ENCODE peak calls at places on chromosomes 12 and 14, in five cellular contexts. One of them, this sample, is unnamed. For H3K9me3 and H3K4me1, the result is how much of the 10 kb centered on the place peaks cover.

GRCh38 chr12:111901182-111901581 is 59.2 kb downstream of the MAPKAPK5 start:
- DNase-seq in tibial artery: no peak
- DNase-seq in left ventricle myocardium inferior: no peak
- DNase-seq in keratinocyte: no peak
- DNase-seq in kidney: no peak
- DNase-seq in this sample: no peak

GRCh38 chr12:119710374-119710773 is 42.4 kb downstream of the PRKAB1 start:
- DNase-seq in left ventricle myocardium inferior: no peak
- DNase-seq in kidney: peak
- DNase-seq in tibial artery: no peak
- DNase-seq in keratinocyte: no peak
- DNase-seq in this sample: no peak

GRCh38 chr12:64466178-64466577 is 14.3 kb downstream of the TBK1 start:
- DNase-seq in tibial artery: no peak
- DNase-seq in keratinocyte: no peak
- DNase-seq in kidney: no peak
- DNase-seq in left ventricle myocardium inferior: no peak
- DNase-seq in this sample: no peak

GRCh38 chr12:16555630-16556029 is 50.3 kb downstream of the LMO3 start:
- DNase-seq in keratinocyte: no peak
- DNase-seq in left ventricle myocardium inferior: no peak
- DNase-seq in tibial artery: no peak
- DNase-seq in kidney: no peak
- DNase-seq in this sample: no peak

GRCh38 chr12:49200882-49201594 is 12.2 kb upstream of the TUBA1A start:
- DNase-seq in kidney: no peak
- DNase-seq in keratinocyte: no peak
- DNase-seq in tibial artery: no peak
- DNase-seq in left ventricle myocardium inferior: no peak
- DNase-seq in this sample: no peak

GRCh38 chr12:15527201-15527782 is 205.0 kb downstream of the PTPRO start:
- DNase-seq in keratinocyte: no peak
- DNase-seq in left ventricle myocardium inferior: peak
- DNase-seq in kidney: no peak
- DNase-seq in tibial artery: peak
- DNase-seq in this sample: peak

GRCh38 chr14:104665663-104666522 is 23.5 kb upstream of the INF2 start:
- DNase-seq in kidney: peak
- DNase-seq in left ventricle myocardium inferior: peak
- DNase-seq in keratinocyte: no peak
- DNase-seq in tibial artery: no peak
- DNase-seq in this sample: peak

GRCh38 chr12:117408161-117408791 is 46.9 kb upstream of the NOS1 start:
- DNase-seq in left ventricle myocardium inferior: no peak
- DNase-seq in tibial artery: peak
- DNase-seq in keratinocyte: no peak
- DNase-seq in kidney: peak
- DNase-seq in this sample: peak

GRCh38 chr14:42163136-42163535 is 556.5 kb downstream of the LRFN5 start:
- DNase-seq in tibial artery: no peak
- DNase-seq in left ventricle myocardium inferior: no peak
- DNase-seq in keratinocyte: no peak
- DNase-seq in kidney: no peak
- DNase-seq in this sample: no peak

GRCh38 chr14:67851785-67852410 is 32.3 kb downstream of the RAD51B start:
- DNase-seq in keratinocyte: no peak
- DNase-seq in left ventricle myocardium inferior: no peak
- DNase-seq in tibial artery: no peak
- DNase-seq in kidney: no peak
- DNase-seq in this sample: peak

GRCh38 chr14:93932642-93933041 is 5.5 kb downstream of the FAM181A start:
- DNase-seq in left ventricle myocardium inferior: no peak
- DNase-seq in kidney: peak
- DNase-seq in keratinocyte: no peak
- DNase-seq in tibial artery: no peak
- DNase-seq in this sample: no peak

GRCh38 chr14:33812181-33812580 is 138.7 kb downstream of the EGLN3 start:
- DNase-seq in kidney: no peak
- DNase-seq in keratinocyte: no peak
- DNase-seq in tibial artery: no peak
- DNase-seq in left ventricle myocardium inferior: no peak
- DNase-seq in this sample: no peak

GRCh38 chr12:114674201-114675047 is 9.6 kb downstream of the TBX3 start:
- DNase-seq in keratinocyte: no peak
- DNase-seq in tibial artery: no peak
- DNase-seq in left ventricle myocardium inferior: no peak
- DNase-seq in kidney: no peak
- DNase-seq in this sample: no peak

GRCh38 chr14:22420598-22421186 is 168.3 kb downstream of the DAD1 start:
- DNase-seq in tibial artery: no peak
- DNase-seq in keratinocyte: no peak
- DNase-seq in kidney: no peak
- DNase-seq in left ventricle myocardium inferior: no peak
- DNase-seq in this sample: no peak

GRCh38 chr14:65229431-65230286 is 127.3 kb upstream of the MAX start:
- DNase-seq in tibial artery: no peak
- DNase-seq in kidney: no peak
- DNase-seq in left ventricle myocardium inferior: peak
- DNase-seq in keratinocyte: no peak
- DNase-seq in this sample: peak

GRCh38 chr12:123038486-123038885 is 58.0 kb downstream of the ARL6IP4 start:
- DNase-seq in kidney: peak
- DNase-seq in left ventricle myocardium inferior: no peak
- DNase-seq in tibial artery: no peak
- DNase-seq in keratinocyte: no peak
- DNase-seq in this sample: no peak

GRCh38 chr12:100138048-100138907 is 4.4 kb downstream of the BLTP3B start:
- DNase-seq in kidney: no peak
- DNase-seq in left ventricle myocardium inferior: no peak
- DNase-seq in tibial artery: no peak
- DNase-seq in keratinocyte: no peak
- DNase-seq in this sample: no peak

GRCh38 chr12:62632521-62632920 is 165.9 kb downstream of the MON2 start:
- DNase-seq in tibial artery: peak
- DNase-seq in keratinocyte: no peak
- DNase-seq in kidney: peak
- DNase-seq in left ventricle myocardium inferior: peak
- DNase-seq in this sample: peak

GRCh38 chr12:7905071-7905470 is 30.9 kb downstream of the SLC2A3 start:
- DNase-seq in keratinocyte: no peak
- DNase-seq in kidney: no peak
- DNase-seq in tibial artery: no peak
- DNase-seq in left ventricle myocardium inferior: no peak
- DNase-seq in this sample: no peak

GRCh38 chr12:55037349-55037748 is 17.6 kb downstream of the NEUROD4 start:
- DNase-seq in kidney: no peak
- DNase-seq in tibial artery: no peak
- DNase-seq in keratinocyte: no peak
- DNase-seq in left ventricle myocardium inferior: no peak
- DNase-seq in this sample: no peak

GRCh38 chr12:97275261-97276197 is 187.1 kb upstream of the RMST start:
- DNase-seq in keratinocyte: no peak
- DNase-seq in left ventricle myocardium inferior: no peak
- DNase-seq in tibial artery: no peak
- DNase-seq in kidney: peak
- DNase-seq in this sample: no peak

GRCh38 chr14:64825498-64825897 is 54.2 kb downstream of the SPTB start:
- DNase-seq in left ventricle myocardium inferior: no peak
- DNase-seq in tibial artery: no peak
- DNase-seq in kidney: no peak
- DNase-seq in keratinocyte: no peak
- DNase-seq in this sample: no peak

GRCh38 chr14:95463173-95463901 is 53.1 kb downstream of the SYNE3 start:
- DNase-seq in tibial artery: no peak
- DNase-seq in kidney: peak
- DNase-seq in left ventricle myocardium inferior: no peak
- DNase-seq in keratinocyte: no peak
- DNase-seq in this sample: peak

GRCh38 chr14:71166434-71166833 is 259.2 kb downstream of the PCNX1 start:
- DNase-seq in keratinocyte: no peak
- DNase-seq in left ventricle myocardium inferior: no peak
- DNase-seq in kidney: no peak
- DNase-seq in tibial artery: no peak
- DNase-seq in this sample: no peak

GRCh38 chr12:15356831-15357456 is 34.6 kb downstream of the PTPRO start:
- DNase-seq in tibial artery: no peak
- DNase-seq in keratinocyte: no peak
- DNase-seq in left ventricle myocardium inferior: no peak
- DNase-seq in kidney: no peak
- DNase-seq in this sample: no peak

GRCh38 chr12:15472036-15472435 is 149.7 kb downstream of the PTPRO start:
- DNase-seq in tibial artery: no peak
- DNase-seq in keratinocyte: peak
- DNase-seq in kidney: no peak
- DNase-seq in left ventricle myocardium inferior: no peak
- DNase-seq in this sample: no peak

GRCh38 chr14:69298131-69299071 is 38.4 kb downstream of the GALNT16 start:
- DNase-seq in tibial artery: no peak
- DNase-seq in left ventricle myocardium inferior: no peak
- DNase-seq in keratinocyte: no peak
- DNase-seq in kidney: peak
- DNase-seq in this sample: peak

GRCh38 chr12:105317453-105317852 is 13.0 kb upstream of the C12orf75 start:
- DNase-seq in keratinocyte: no peak
- DNase-seq in left ventricle myocardium inferior: no peak
- DNase-seq in kidney: no peak
- DNase-seq in tibial artery: no peak
- DNase-seq in this sample: no peak

GRCh38 chr12:111322336-111323250 is 46.3 kb downstream of the PHETA1 start:
- DNase-seq in tibial artery: no peak
- DNase-seq in keratinocyte: no peak
- DNase-seq in left ventricle myocardium inferior: peak
- DNase-seq in kidney: peak
- DNase-seq in this sample: no peak

GRCh38 chr12:95694148-95694547 is 96.4 kb downstream of the NTN4 start:
- DNase-seq in left ventricle myocardium inferior: peak
- DNase-seq in tibial artery: no peak
- DNase-seq in keratinocyte: no peak
- DNase-seq in kidney: no peak
- DNase-seq in this sample: peak

GRCh38 chr12:12881495-12881894 is 9.9 kb upstream of the GPRC5A start:
- DNase-seq in left ventricle myocardium inferior: no peak
- DNase-seq in tibial artery: no peak
- DNase-seq in keratinocyte: no peak
- DNase-seq in kidney: no peak
- DNase-seq in this sample: no peak

GRCh38 chr12:86669010-86669409 is 412.8 kb upstream of the MGAT4C start:
- DNase-seq in tibial artery: no peak
- DNase-seq in left ventricle myocardium inferior: no peak
- DNase-seq in keratinocyte: peak
- DNase-seq in kidney: peak
- DNase-seq in this sample: no peak
- H3K27ac ChIP-seq in tibial artery: no peak
- H3K27ac ChIP-seq in left ventricle myocardium inferior: no peak
- H3K27ac ChIP-seq in keratinocyte: peak
- H3K27ac ChIP-seq in kidney: no peak
- H3K27ac ChIP-seq in this sample: no peak

GRCh38 chr14:91361236-91361811 is 56.3 kb downstream of the CCDC88C start:
- DNase-seq in keratinocyte: no peak
- DNase-seq in kidney: peak
- DNase-seq in tibial artery: no peak
- DNase-seq in left ventricle myocardium inferior: no peak
- DNase-seq in this sample: no peak

GRCh38 chr14:91358654-91359210 is 58.9 kb downstream of the CCDC88C start:
- DNase-seq in kidney: peak
- DNase-seq in keratinocyte: no peak
- DNase-seq in tibial artery: no peak
- DNase-seq in left ventricle myocardium inferior: no peak
- DNase-seq in this sample: peak

GRCh38 chr14:91357731-91358319 is 59.8 kb downstream of the CCDC88C start:
- DNase-seq in tibial artery: no peak
- DNase-seq in keratinocyte: no peak
- DNase-seq in kidney: peak
- DNase-seq in left ventricle myocardium inferior: no peak
- DNase-seq in this sample: no peak

GRCh38 chr14:91363776-91364523 is 53.7 kb downstream of the CCDC88C start:
- DNase-seq in tibial artery: no peak
- DNase-seq in left ventricle myocardium inferior: no peak
- DNase-seq in kidney: peak
- DNase-seq in keratinocyte: no peak
- DNase-seq in this sample: no peak

DNA sequence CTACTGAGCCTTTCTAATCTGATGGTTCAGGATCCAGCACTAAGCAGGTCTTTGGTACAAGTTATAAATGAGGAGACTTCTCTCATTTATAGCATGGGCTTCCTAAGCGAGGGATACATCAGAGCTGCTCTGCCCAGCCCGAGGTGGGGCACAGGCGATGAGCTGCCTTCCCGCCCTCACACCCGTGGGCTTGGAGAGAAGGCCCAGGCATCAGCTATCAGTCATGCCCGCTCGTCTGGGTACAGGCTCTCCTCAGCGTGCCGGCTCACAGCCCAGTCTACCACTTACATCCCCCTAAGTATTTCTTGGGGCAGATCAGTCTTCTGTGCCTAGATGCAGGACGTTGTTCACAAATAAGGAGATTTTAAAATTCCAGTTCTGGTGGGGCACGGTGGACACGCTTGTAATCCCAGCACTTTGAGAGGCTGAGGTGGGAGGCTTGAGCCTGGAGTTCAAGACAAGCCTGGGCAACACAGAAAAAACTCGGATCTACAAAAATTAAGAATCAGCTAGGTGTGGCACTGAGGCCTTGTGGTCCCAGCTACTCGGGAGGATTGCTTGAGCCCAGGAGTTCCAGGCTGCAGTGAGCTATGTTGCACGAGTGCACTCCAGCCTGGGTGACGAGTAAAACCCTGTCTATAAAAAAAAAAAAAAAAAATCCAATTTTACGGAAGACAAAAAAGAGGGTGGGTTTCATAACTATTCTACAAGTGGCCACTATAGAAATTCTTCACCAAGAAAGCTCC is 57.0 kb downstream of the CCDC88C start:
- DNase-seq in tibial artery: no peak
- DNase-seq in kidney: peak
- DNase-seq in keratinocyte: no peak
- DNase-seq in left ventricle myocardium inferior: no peak
- DNase-seq in this sample: peak
- H3K9me3 ChIP-seq in tibial artery: under half
- H3K9me3 ChIP-seq in kidney: under half
- H3K9me3 ChIP-seq in keratinocyte: under half
- H3K9me3 ChIP-seq in left ventricle myocardium inferior: under half
- H3K9me3 ChIP-seq in this sample: under half

GRCh38 chr14:103317976-103318580 is 16.0 kb upstream of the EIF5 start:
- DNase-seq in tibial artery: no peak
- DNase-seq in keratinocyte: no peak
- DNase-seq in left ventricle myocardium inferior: no peak
- DNase-seq in kidney: no peak
- DNase-seq in this sample: no peak
- H3K4me1 ChIP-seq in tibial artery: under half
- H3K4me1 ChIP-seq in keratinocyte: under half
- H3K4me1 ChIP-seq in left ventricle myocardium inferior: under half
- H3K4me1 ChIP-seq in kidney: under half
- H3K4me1 ChIP-seq in this sample: under half

DNA sequence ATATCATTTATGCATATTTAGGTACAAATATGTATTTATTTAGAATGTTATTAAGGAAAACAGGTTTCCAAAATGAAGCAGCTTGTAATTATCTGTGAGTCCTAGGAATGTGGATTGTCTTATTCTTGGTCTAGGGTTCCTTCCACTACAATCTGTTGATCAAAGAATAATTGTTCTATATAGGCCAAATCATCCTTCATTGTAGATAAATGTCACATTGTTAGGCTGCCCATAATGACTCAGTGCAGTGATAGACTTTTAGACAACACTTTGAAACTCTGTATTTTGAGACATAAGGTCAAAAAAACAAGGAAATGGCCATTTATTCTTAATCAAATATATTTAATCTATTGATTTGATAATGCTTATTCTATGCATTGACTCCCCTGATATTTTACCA is 283.0 kb downstream of the ACSS3 start:
- DNase-seq in left ventricle myocardium inferior: no peak
- DNase-seq in kidney: no peak
- DNase-seq in tibial artery: no peak
- DNase-seq in keratinocyte: no peak
- DNase-seq in this sample: no peak
- H3K27ac ChIP-seq in left ventricle myocardium inferior: no peak
- H3K27ac ChIP-seq in kidney: no peak
- H3K27ac ChIP-seq in tibial artery: no peak
- H3K27ac ChIP-seq in keratinocyte: no peak
- H3K27ac ChIP-seq in this sample: no peak